ENCODE peak calls at places on chromosomes 5 and 9, in four cellular contexts. One of them, this sample, is unnamed.
A peak's percentile ranks its signal among the peaks of the same experiment; 100 is the strongest.

GRCh38 chr5:21212026-21212425 is 1224.0 kb upstream of the CDH18 start:
- DNase-seq in epithelial cell of esophagus: no peak
- DNase-seq in GM13977: no peak
- DNase-seq in neural crest cell: no peak
- DNase-seq in this sample: no peak

GRCh38 chr5:87361536-87362213 is 51.1 kb downstream of the CCNH start:
- DNase-seq in epithelial cell of esophagus: peak; percentile 4
- DNase-seq in GM13977: no peak
- DNase-seq in neural crest cell: no peak
- DNase-seq in this sample: no peak

GRCh38 chr9:130183133-130183762 is 11.0 kb downstream of the NCS1 start:
- DNase-seq in epithelial cell of esophagus: no peak
- DNase-seq in GM13977: no peak
- DNase-seq in neural crest cell: no peak
- DNase-seq in this sample: no peak

GRCh38 chr5:143707797-143708196 is 104.2 kb upstream of the HMHB1 start:
- DNase-seq in epithelial cell of esophagus: no peak
- DNase-seq in GM13977: no peak
- DNase-seq in neural crest cell: no peak
- DNase-seq in this sample: no peak

GRCh38 chr9:109904666-109905065 is 124.7 kb downstream of the PALM2AKAP2 start:
- DNase-seq in epithelial cell of esophagus: no peak
- DNase-seq in GM13977: no peak
- DNase-seq in neural crest cell: no peak
- DNase-seq in this sample: no peak

GRCh38 chr5:143182901-143183820 is 220.3 kb downstream of the NR3C1 start:
- DNase-seq in epithelial cell of esophagus: no peak
- DNase-seq in GM13977: peak; percentile 36
- DNase-seq in neural crest cell: no peak
- DNase-seq in this sample: peak; percentile 84

GRCh38 chr9:113738506-113738897 is 137.6 kb upstream of the ZNF618 start:
- DNase-seq in epithelial cell of esophagus: no peak
- DNase-seq in GM13977: no peak
- DNase-seq in neural crest cell: no peak
- DNase-seq in this sample: no peak

GRCh38 chr5:78377718-78378105 is 17.3 kb downstream of the SCAMP1 start:
- DNase-seq in epithelial cell of esophagus: no peak
- DNase-seq in GM13977: no peak
- DNase-seq in neural crest cell: no peak
- DNase-seq in this sample: no peak

GRCh38 chr5:88680253-88681132 is 202.5 kb downstream of the MEF2C start:
- DNase-seq in epithelial cell of esophagus: peak; percentile 52
- DNase-seq in GM13977: peak; percentile 89
- DNase-seq in neural crest cell: peak; percentile 93
- DNase-seq in this sample: no peak

GRCh38 chr5:73928486-73928885 is 302.5 kb downstream of the ARHGEF28 start:
- DNase-seq in epithelial cell of esophagus: no peak
- DNase-seq in GM13977: no peak
- DNase-seq in neural crest cell: no peak
- DNase-seq in this sample: no peak

GRCh38 chr5:154878642-154879335 is 20.4 kb downstream of the CNOT8 start:
- DNase-seq in epithelial cell of esophagus: no peak
- DNase-seq in GM13977: no peak
- DNase-seq in neural crest cell: no peak
- DNase-seq in this sample: no peak

GRCh38 chr9:33942471-33943083 is 106.1 kb downstream of the UBAP2 start:
- DNase-seq in epithelial cell of esophagus: peak; percentile 69
- DNase-seq in GM13977: no peak
- DNase-seq in neural crest cell: no peak
- DNase-seq in this sample: no peak

GRCh38 chr5:150441813-150442698 is 7.5 kb downstream of the RPS14 start:
- DNase-seq in epithelial cell of esophagus: no peak
- DNase-seq in GM13977: no peak
- DNase-seq in neural crest cell: no peak
- DNase-seq in this sample: no peak

GRCh38 chr5:122845253-122846050 is at the start of gene SNX24:
- DNase-seq in epithelial cell of esophagus: peak; percentile 83
- DNase-seq in GM13977: peak; percentile 87
- DNase-seq in neural crest cell: peak; percentile 62
- DNase-seq in this sample: no peak

GRCh38 chr5:61535828-61536227 is 203.8 kb downstream of the ZSWIM6 start:
- DNase-seq in epithelial cell of esophagus: no peak
- DNase-seq in GM13977: no peak
- DNase-seq in neural crest cell: no peak
- DNase-seq in this sample: no peak

GRCh38 chr5:61675015-61675692 is 343.1 kb downstream of the ZSWIM6 start:
- DNase-seq in epithelial cell of esophagus: no peak
- DNase-seq in GM13977: no peak
- DNase-seq in neural crest cell: peak; percentile 31
- DNase-seq in this sample: no peak

GRCh38 chr9:107251756-107252322 is 31.2 kb upstream of the RAD23B start:
- DNase-seq in epithelial cell of esophagus: peak; percentile 30
- DNase-seq in GM13977: no peak
- DNase-seq in neural crest cell: no peak
- DNase-seq in this sample: no peak

GRCh38 chr9:76898786-76899185 is 7.1 kb downstream of the PRUNE2 start:
- DNase-seq in epithelial cell of esophagus: no peak
- DNase-seq in GM13977: no peak
- DNase-seq in neural crest cell: no peak
- DNase-seq in this sample: no peak

GRCh38 chr5:43020294-43020711 is 19.8 kb downstream of the ANXA2R start:
- DNase-seq in epithelial cell of esophagus: no peak
- DNase-seq in GM13977: no peak
- DNase-seq in neural crest cell: no peak
- DNase-seq in this sample: no peak

GRCh38 chr9:91180930-91181268 is 180.8 kb downstream of the AUH start:
- DNase-seq in epithelial cell of esophagus: no peak
- DNase-seq in GM13977: no peak
- DNase-seq in neural crest cell: no peak
- DNase-seq in this sample: no peak

GRCh38 chr5:119315516-119315949 is 40.3 kb upstream of the TNFAIP8 start:
- DNase-seq in epithelial cell of esophagus: peak; percentile 68
- DNase-seq in GM13977: peak; percentile 68
- DNase-seq in neural crest cell: no peak
- DNase-seq in this sample: peak; percentile 69

GRCh38 chr5:179343902-179344300 is 1.4 kb downstream of the ADAMTS2 start:
- DNase-seq in epithelial cell of esophagus: no peak
- DNase-seq in GM13977: no peak
- DNase-seq in neural crest cell: peak; percentile 55
- DNase-seq in this sample: no peak

GRCh38 chr5:130740047-130740569 is 424.9 kb downstream of the HINT1 start:
- DNase-seq in epithelial cell of esophagus: no peak
- DNase-seq in GM13977: no peak
- DNase-seq in neural crest cell: no peak
- DNase-seq in this sample: no peak

GRCh38 chr5:56480305-56481146 is 247.4 kb upstream of the ANKRD55 start:
- DNase-seq in epithelial cell of esophagus: peak; percentile 50
- DNase-seq in GM13977: peak; percentile 46
- DNase-seq in neural crest cell: peak; percentile 57
- DNase-seq in this sample: peak; percentile 9

This sample was measured in GM12878.